ENCODE peak calls at places on chromosome X, in nine cellular contexts. Z is activated CD8-positive, alpha-beta memory T cell treated with anti-CD3 and anti-CD28 coated beads, Interleukin-2, amount 50 U/mL, for 4 hours; V is HS-5; H is substantia nigra; A is nucleus accumbens; L is left cardiac atrium; P is lung microvascular endothelial cell; R is AG10803; B is caudate nucleus. M is an unnamed sample.

GRCh38 chrX:97310373-97310772 is 426.7 kb downstream of the RPA4 start:
- DNase-seq in L (no peak), A (no peak), P (no peak), Z (no peak), V (no peak), B (no peak), H (no peak), R (no peak), M (no peak)

GRCh38 chrX:40947276-40947675 is 138.0 kb upstream of the USP9X start:
- DNase-seq in P (no peak), B (no peak), R (peak), V (no peak), H (no peak), Z (no peak), A (no peak), L (no peak), M (no peak)

GRCh38 chrX:40171513-40172168 is 73.9 kb upstream of the BCOR start:
- DNase-seq in L (no peak), H (no peak), V (no peak), P (no peak), B (no peak), A (no peak), R (peak), Z (peak), M (no peak)

GRCh38 chrX:104968241-104968640 is 252.3 kb downstream of the TEX13A start:
- DNase-seq in L (no peak), Z (no peak), A (no peak), H (no peak), V (no peak), R (no peak), B (no peak), P (no peak), M (no peak)

GRCh38 chrX:71181558-71181909 is 36.9 kb downstream of the NLGN3 start:
- DNase-seq in R (no peak), H (no peak), P (peak), B (no peak), L (no peak), Z (peak), A (no peak), V (no peak), M (no peak)

GRCh38 chrX:71098302-71098701 is 2.7 kb downstream of the FOXO4 start:
- DNase-seq in Z (peak), H (peak), R (peak), B (no peak), L (peak), A (peak), P (peak), V (no peak), M (peak)

GRCh38 chrX:148629435-148629834 is 129.0 kb downstream of the AFF2 start:
- DNase-seq in P (no peak), V (no peak), L (no peak), B (no peak), A (no peak), R (no peak), H (peak), Z (no peak), M (peak)

GRCh38 chrX:118632862-118633261 is 94.5 kb upstream of the IL13RA1 start:
- DNase-seq in R (no peak), B (no peak), P (no peak), V (no peak), Z (no peak), A (no peak), L (no peak), H (no peak), M (no peak)